ENCODE peak calls at places on chromosomes 5 and 9, in four cellular contexts. G is mesendoderm, H is iPS DF 6.9, T is SK-N-SH. E is an unnamed sample.

GRCh38 chr9:90458485-90458884 is 184.1 kb downstream of the DIRAS2 start:
- DNase-seq in G (peak), H (peak), T (peak), E (no peak)

GRCh38 chr9:127056446-127056845 is 66.0 kb downstream of the ANGPTL2 start:
- DNase-seq in G (no peak), H (no peak), T (no peak), E (no peak)

GRCh38 chr5:7878381-7878873 is 9.5 kb downstream of the MTRR start:
- DNase-seq in G (no peak), H (no peak), T (no peak), E (no peak)

GRCh38 chr5:25554077-25554476 is 909.3 kb upstream of the CDH10 start:
- DNase-seq in G (no peak), H (no peak), T (no peak), E (no peak)

GRCh38 chr5:167908596-167908995 is 382.8 kb upstream of the WWC1 start:
- DNase-seq in G (no peak), H (no peak), T (no peak), E (no peak)

GRCh38 chr9:136017813-136018190 is 56.6 kb upstream of the UBAC1 start:
- DNase-seq in G (no peak), H (no peak), T (peak), E (no peak)

GRCh38 chr9:91433180-91433579 is 9.5 kb upstream of the NFIL3 start:
- DNase-seq in G (no peak), H (no peak), T (peak), E (no peak)

GRCh38 chr9:98532147-98532546 is 176.6 kb downstream of the GABBR2 start:
- DNase-seq in G (no peak), H (no peak), T (no peak), E (no peak)

GRCh38 chr9:111662851-111663823 is 1.7 kb downstream of the GNG10 start:
- DNase-seq in G (peak), H (peak), T (no peak), E (peak)

GRCh38 chr9:13485068-13485596 is 205.6 kb upstream of the MPDZ start:
- DNase-seq in G (no peak), H (no peak), T (no peak), E (no peak)

GRCh38 chr5:115379622-115380344 is 83.3 kb upstream of the CCDC112 start:
- DNase-seq in G (no peak), H (no peak), T (no peak), E (no peak)

GRCh38 chr9:134378901-134379338 is 52.7 kb downstream of the RXRA start:
- DNase-seq in G (no peak), H (no peak), T (peak), E (no peak)

GRCh38 chr9:123343428-123344272 is 12.3 kb upstream of the CRB2 start:
- DNase-seq in G (no peak), H (no peak), T (no peak), E (no peak)

E was measured in H1.